ENCODE peak calls at places on chromosomes 5 and 9, in eight cellular contexts. L is body of pancreas, M is esophagus muscularis mucosa, S is ascending aorta, N is mammary epithelial cell, I is gastrocnemius medialis, F is psoas muscle, V is adrenal gland. K is an unnamed sample. For H3K4me1, the result is how much of the 10 kb centered on the place peaks cover.

GRCh38 chr9:129323376-129323998 is 145.4 kb upstream of the IER5L start:
- DNase-seq in F (no peak), M (no peak), L (no peak), I (no peak), N (no peak), V (peak), S (no peak), K (no peak)

GRCh38 chr5:149445343-149445738 is 66.2 kb upstream of the IL17B start:
- DNase-seq in I (no peak), F (no peak), L (no peak), M (no peak), S (no peak), V (no peak), N (no peak), K (no peak)

GRCh38 chr9:91849694-91850093 is 100.3 kb downstream of the ROR2 start:
- DNase-seq in M (no peak), N (no peak), S (no peak), F (no peak), V (no peak), L (no peak), I (no peak), K (no peak)

GRCh38 chr5:10538103-10538788 is 25.6 kb upstream of the ANKRD33B start:
- DNase-seq in M (no peak), N (no peak), I (no peak), V (no peak), F (no peak), S (no peak), L (no peak), K (no peak)

GRCh38 chr5:143311955-143312354 is 91.5 kb downstream of the NR3C1 start:
- DNase-seq in F (no peak), L (no peak), I (no peak), N (no peak), S (no peak), V (no peak), M (no peak), K (no peak)

GRCh38 chr9:100190339-100190738 is 91.3 kb downstream of the INVS start:
- DNase-seq in S (no peak), F (no peak), M (no peak), N (no peak), I (no peak), V (no peak), L (no peak), K (no peak)

GRCh38 chr9:93064392-93065124 is 6.1 kb downstream of the SUSD3 start:
- DNase-seq in N (peak), L (no peak), I (peak), V (peak), S (peak), F (no peak), M (no peak), K (peak)

GRCh38 chr5:83510199-83510730 is 38.7 kb downstream of the VCAN start:
- DNase-seq in F (no peak), V (no peak), N (no peak), I (no peak), L (no peak), S (no peak), M (no peak), K (no peak)

GRCh38 chr5:91794856-91795548 is 411.9 kb upstream of the ARRDC3 start:
- DNase-seq in S (no peak), M (no peak), L (no peak), V (no peak), I (no peak), F (no peak), N (no peak), K (no peak)

GRCh38 chr5:147673276-147673675 is 109.3 kb downstream of the JAKMIP2 start:
- DNase-seq in V (no peak), S (no peak), F (no peak), M (no peak), I (no peak), N (no peak), L (no peak), K (no peak)

GRCh38 chr5:134511796-134512660 is 13.4 kb upstream of the JADE2 start:
- DNase-seq in M (peak), L (peak), V (peak), I (peak), N (peak), S (no peak), F (peak), K (peak)

GRCh38 chr9:110255417-110256141 is 728 bp downstream of the TXN start:
- DNase-seq in I (peak), S (peak), N (peak), F (peak), L (peak), V (peak), M (no peak), K (peak)

GRCh38 chr5:139064613-139065012 is 133.6 kb downstream of the SIL1 start:
- DNase-seq in F (no peak), I (no peak), N (peak), S (no peak), V (no peak), M (peak), L (peak), K (no peak)

GRCh38 chr9:115630126-115630840 is 512.3 kb upstream of the TNC start:
- DNase-seq in I (no peak), S (no peak), M (peak), N (no peak), F (no peak), L (no peak), V (no peak), K (no peak)

GRCh38 chr9:112013261-112013660 is 116.6 kb downstream of the UGCG start:
- DNase-seq in L (no peak), I (no peak), F (no peak), N (no peak), V (no peak), S (no peak), M (no peak), K (no peak)

GRCh38 chr9:128337972-128338371 is 2.4 kb upstream of the SLC27A4 start:
- DNase-seq in M (no peak), F (no peak), V (no peak), L (no peak), N (no peak), S (no peak), I (no peak), K (no peak)

GRCh38 chr5:138962619-138963370 is 87.7 kb upstream of the LRRTM2 start:
- DNase-seq in F (no peak), M (no peak), S (no peak), N (no peak), V (no peak), I (no peak), L (no peak), K (no peak)

GRCh38 chr9:119088002-119088401 is 281.2 kb downstream of the BRINP1 start:
- DNase-seq in S (no peak), N (no peak), V (no peak), F (no peak), I (no peak), M (no peak), L (no peak), K (no peak)

GRCh38 chr5:149827501-149827990 is 97.4 kb downstream of the PPARGC1B start:
- DNase-seq in F (no peak), I (no peak), L (no peak), N (no peak), S (no peak), V (no peak), M (no peak), K (no peak)

GRCh38 chr9:136089697-136090045 is 5.4 kb downstream of the NACC2 start:
- DNase-seq in V (no peak), I (no peak), S (no peak), L (no peak), N (no peak), M (no peak), F (no peak), K (no peak)

GRCh38 chr9:16342621-16343020 is 527.8 kb downstream of the BNC2 start:
- DNase-seq in L (no peak), M (no peak), I (no peak), V (no peak), S (no peak), N (no peak), F (no peak), K (no peak)

GRCh38 chr9:106616026-106616425 is 246.9 kb upstream of the ZNF462 start:
- DNase-seq in I (no peak), N (no peak), V (no peak), L (no peak), M (no peak), F (no peak), S (no peak), K (no peak)

GRCh38 chr5:42636425-42636824 is 120.2 kb upstream of the CCDC152 start:
- DNase-seq in I (no peak), S (no peak), M (no peak), L (no peak), V (no peak), F (no peak), N (peak), K (no peak)

GRCh38 chr9:129803679-129804065 is 688 bp downstream of the TOR1B start:
- DNase-seq in N (peak), L (no peak), S (no peak), M (no peak), I (no peak), V (no peak), F (no peak), K (no peak)

GRCh38 chr9:83628540-83628939 is 5.6 kb downstream of the IDNK start:
- DNase-seq in N (no peak), F (no peak), V (no peak), L (no peak), S (no peak), I (no peak), M (no peak), K (no peak)

GRCh38 chr5:136619556-136619955 is 254.2 kb upstream of the TRPC7 start:
- DNase-seq in S (no peak), F (no peak), V (no peak), M (no peak), N (no peak), L (no peak), I (no peak), K (no peak)

GRCh38 chr9:126153382-126153781 is 173.2 kb upstream of the MVB12B start:
- DNase-seq in N (no peak), M (peak), I (no peak), F (no peak), S (no peak), V (no peak), L (no peak), K (no peak)

GRCh38 chr5:72151169-72151568 is 43.9 kb downstream of the MAP1B start:
- DNase-seq in S (no peak), L (no peak), N (peak), I (peak), M (no peak), V (no peak), F (no peak), K (no peak)

GRCh38 chr9:18857334-18857733 is 175.7 kb downstream of the SAXO1 start:
- DNase-seq in N (no peak), L (no peak), S (no peak), M (no peak), F (no peak), V (peak), I (no peak), K (no peak)

GRCh38 chr9:73451003-73451402 is 299.3 kb downstream of the ANXA1 start:
- DNase-seq in L (no peak), I (no peak), S (no peak), F (no peak), V (no peak), M (no peak), N (peak), K (no peak)

GRCh38 chr5:167850901-167851300 is 440.5 kb upstream of the WWC1 start:
- DNase-seq in I (no peak), V (no peak), S (no peak), F (no peak), N (no peak), M (no peak), L (no peak), K (no peak)

GRCh38 chr5:176955895-176956294 is 50.7 kb downstream of the UIMC1 start:
- DNase-seq in N (peak), F (no peak), M (no peak), I (no peak), V (no peak), L (no peak), S (no peak), K (no peak)

GRCh38 chr5:76177974-76178373 is 94.8 kb downstream of the SV2C start:
- DNase-seq in S (no peak), I (no peak), N (no peak), M (peak), L (no peak), V (no peak), F (no peak), K (no peak)

GRCh38 chr5:76174101-76174500 is 90.9 kb downstream of the SV2C start:
- DNase-seq in F (no peak), L (no peak), I (no peak), S (no peak), V (no peak), M (peak), N (no peak), K (no peak)

GRCh38 chr5:76175821-76176403 is 92.7 kb downstream of the SV2C start:
- DNase-seq in N (no peak), I (no peak), F (no peak), V (no peak), L (no peak), M (peak), S (no peak), K (no peak)

GRCh38 chr5:76178913-76179312 is 95.7 kb downstream of the SV2C start:
- DNase-seq in S (no peak), L (no peak), V (no peak), I (no peak), M (no peak), N (no peak), F (no peak), K (no peak)

GRCh38 chr5:76175051-76175666 is 92.0 kb downstream of the SV2C start:
- DNase-seq in I (no peak), M (peak), L (peak), V (peak), N (peak), S (no peak), F (no peak), K (no peak)
- TF ChIP-seq CTCF in I (peak), M (peak), L (peak), V (peak), N (peak), S (peak), F (peak), K (no peak)

GRCh38 chr5:76482961-76483360 is 79.9 kb downstream of the IQGAP2 start:
- DNase-seq in S (no peak), M (no peak), I (no peak), N (no peak), L (no peak), F (no peak), V (no peak), K (no peak)

GRCh38 chr5:76485511-76485910 is 82.4 kb downstream of the IQGAP2 start:
- DNase-seq in V (no peak), N (no peak), M (no peak), I (no peak), F (no peak), L (no peak), S (no peak), K (no peak)

GRCh38 chr5:76479973-76480667 is 77.0 kb downstream of the IQGAP2 start:
- DNase-seq in N (no peak), M (no peak), V (no peak), S (no peak), F (no peak), L (no peak), I (no peak), K (no peak)

GRCh38 chr5:76487784-76488183 is 84.7 kb downstream of the IQGAP2 start:
- DNase-seq in S (no peak), N (no peak), F (no peak), V (no peak), I (no peak), M (no peak), L (no peak), K (no peak)

DNA sequence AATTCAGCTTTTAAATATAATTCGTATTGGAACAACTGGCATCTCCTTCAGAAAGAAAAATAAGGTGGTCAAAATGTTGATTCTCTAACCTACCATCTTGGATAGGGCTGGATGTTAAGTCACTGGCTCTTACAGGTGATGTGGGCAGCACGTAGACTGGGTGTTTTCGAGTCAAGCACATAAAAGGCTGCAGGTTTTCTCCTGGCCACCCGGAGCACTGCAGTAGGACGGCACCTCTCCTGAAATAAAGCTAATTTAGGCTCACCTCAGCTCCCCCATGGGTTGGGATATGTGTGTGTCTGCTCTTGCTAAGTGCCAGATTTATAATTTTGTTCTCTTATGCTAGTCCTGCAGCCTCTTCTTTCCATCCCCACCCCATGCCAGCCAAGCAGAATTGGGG is 80.3 kb downstream of the IQGAP2 start:
- DNase-seq in N (no peak), S (no peak), V (no peak), F (no peak), I (no peak), M (no peak), L (no peak), K (no peak)
- H3K4me1 ChIP-seq in N (under half), S (under half), V (under half), F (under half), I (under half), M (under half), L (under half), K (under half)

GRCh38 chr5:170277953-170278352 is 19.6 kb downstream of the LCP2 start:
- DNase-seq in M (no peak), F (no peak), V (no peak), N (no peak), L (no peak), S (no peak), I (no peak), K (no peak)

GRCh38 chr5:170269579-170269978 is 28.0 kb downstream of the LCP2 start:
- DNase-seq in L (no peak), N (no peak), I (no peak), S (no peak), M (no peak), F (no peak), V (peak), K (no peak)

GRCh38 chr5:170270670-170271069 is 26.9 kb downstream of the LCP2 start:
- DNase-seq in L (no peak), F (no peak), S (no peak), V (no peak), N (no peak), M (no peak), I (no peak), K (no peak)

GRCh38 chr5:170275376-170275994 is 22.1 kb downstream of the LCP2 start:
- DNase-seq in I (no peak), N (no peak), V (no peak), F (no peak), S (no peak), M (no peak), L (no peak), K (no peak)

GRCh38 chr5:170273968-170274710 is 23.4 kb downstream of the LCP2 start:
- DNase-seq in F (no peak), L (no peak), M (no peak), S (no peak), N (peak), I (no peak), V (no peak), K (no peak)
- TF ChIP-seq CTCF in F (no peak), L (no peak), M (no peak), S (no peak), N (peak), I (no peak), V (no peak), K (no peak)

DNA sequence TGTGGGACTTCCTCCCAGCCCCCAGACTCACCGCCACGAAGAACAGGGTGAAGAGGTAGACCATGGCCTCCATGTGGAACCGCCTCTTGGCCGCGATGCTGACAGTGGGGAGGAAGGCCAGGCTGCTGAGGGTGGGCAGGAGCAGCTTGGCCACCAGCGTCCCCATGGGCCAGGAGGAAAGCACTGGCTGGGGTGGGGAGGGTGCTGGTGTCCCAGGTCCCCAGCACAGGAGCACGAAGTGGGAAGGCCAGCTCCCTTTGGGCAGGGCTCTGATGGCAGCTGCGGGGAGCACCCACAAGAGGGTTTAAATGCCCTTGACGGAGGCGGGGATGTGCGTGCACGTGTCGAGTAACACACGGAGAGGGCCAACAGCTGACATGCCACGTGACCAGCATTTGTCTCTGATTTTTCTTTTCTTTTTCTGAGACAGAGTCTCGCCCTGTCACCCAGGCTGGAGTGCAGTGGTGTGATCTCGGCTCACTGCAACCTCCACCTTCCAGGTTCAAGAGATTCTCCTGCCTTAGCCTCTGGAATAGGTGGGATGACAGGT is at the start of gene MYMK:
- DNase-seq in V (no peak), S (no peak), N (no peak), F (no peak), L (no peak), M (no peak), I (no peak), K (no peak)
- H3K4me1 ChIP-seq in V (under half), S (under half), N (under half), F (under half), L (half or more), M (under half), I (under half), K (under half)

DNA sequence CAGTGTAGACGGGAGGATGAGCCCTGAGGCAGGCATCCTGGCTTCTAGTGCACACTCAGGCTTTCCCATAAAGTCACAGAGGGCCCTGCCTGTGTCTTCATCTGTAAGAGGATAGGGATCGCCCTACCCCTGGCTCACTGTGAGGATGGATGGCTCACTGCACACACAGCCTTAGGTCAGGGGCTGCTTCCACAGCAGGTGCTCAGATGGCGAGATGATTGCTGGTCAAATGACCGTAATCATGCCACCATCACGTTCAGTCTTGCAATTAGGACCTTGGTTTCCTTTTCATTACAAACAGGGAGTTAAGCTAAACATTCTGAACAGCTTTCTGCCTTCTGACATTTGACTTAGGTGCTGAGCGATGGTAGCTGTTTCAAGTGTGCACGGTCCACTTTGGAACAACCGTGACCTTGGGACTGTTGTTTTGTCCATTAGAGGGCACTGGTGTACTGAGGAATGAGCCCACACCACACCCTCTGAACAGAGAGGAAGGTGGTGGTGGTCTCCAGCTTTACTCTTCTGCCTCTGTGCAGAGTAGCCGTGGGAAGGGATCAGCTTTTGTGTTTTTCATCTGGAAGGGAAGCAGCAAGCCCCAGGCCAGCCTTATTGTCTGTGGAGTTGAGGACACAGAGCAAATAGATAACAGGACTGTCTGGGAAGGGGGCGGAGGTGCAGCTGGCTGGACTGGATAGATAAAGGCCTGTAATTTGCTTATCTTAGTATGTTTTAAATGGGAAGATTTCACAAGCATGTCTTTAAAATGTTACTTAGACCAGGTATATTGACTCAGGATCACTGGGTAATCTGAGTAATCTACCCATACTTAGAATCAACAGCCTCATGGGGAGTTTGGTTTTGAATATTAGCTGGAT is 183.1 kb downstream of the TRIO start:
- DNase-seq in L (no peak), M (no peak), S (no peak), I (no peak), F (no peak), V (no peak), N (no peak), K (no peak)
- TF ChIP-seq CTCF in L (peak), M (peak), S (peak), I (peak), F (peak), V (peak), N (no peak), K (no peak)

K was measured in esophagus squamous epithelium.